ENCODE peak calls at places on chromosomes 7 and 10, in five cellular contexts. Z is neural progenitor cell, R is GM23338, K is PC-3, T is HCT116. N is an unnamed sample.

GRCh38 chr10:52571018-52571417 is 201.6 kb downstream of the MBL2 start:
- DNase-seq in Z (no peak), R (no peak), K (no peak), T (no peak), N (peak; percentile 43)

GRCh38 chr7:17802056-17802455 is 138.2 kb downstream of the SNX13 start:
- DNase-seq in Z (no peak), R (no peak), K (no peak), T (no peak), N (peak; percentile 43)

GRCh38 chr10:52951819-52952218 is 179.2 kb upstream of the MBL2 start:
- DNase-seq in Z (peak; percentile 75), R (peak; percentile 91), K (peak; percentile 97), T (no peak), N (peak; percentile 42)

GRCh38 chr7:1090236-1090635 is 2.3 kb downstream of the GPER1 start:
- DNase-seq in Z (no peak), R (no peak), K (no peak), T (no peak), N (no peak)

GRCh38 chr7:35551682-35552081 is 143.3 kb downstream of the HERPUD2 start:
- DNase-seq in Z (no peak), R (peak; percentile 41), K (no peak), T (no peak), N (no peak)

GRCh38 chr10:4057725-4058513 is 272.9 kb upstream of the KLF6 start:
- DNase-seq in Z (no peak), R (no peak), K (no peak), T (no peak), N (peak; percentile 45)

GRCh38 chr7:41940760-41941343 is 238.0 kb upstream of the INHBA start:
- DNase-seq in Z (peak; percentile 86), R (peak; percentile 86), K (peak; percentile 87), T (peak; percentile 32), N (peak; percentile 84)

GRCh38 chr10:126599949-126600627 is 70.4 kb downstream of the C10orf90 start:
- DNase-seq in Z (peak; percentile 21), R (peak; percentile 7), K (no peak), T (no peak), N (no peak)

GRCh38 chr10:125016611-125017202 is 74.8 kb downstream of the ZRANB1 start:
- DNase-seq in Z (no peak), R (no peak), K (no peak), T (no peak), N (no peak)

GRCh38 chr7:312409-312808 is 22.4 kb downstream of the FOXL3 start:
- DNase-seq in Z (no peak), R (no peak), K (no peak), T (no peak), N (no peak)

GRCh38 chr7:101923276-101923985 is 106.0 kb downstream of the CUX1 start:
- DNase-seq in Z (no peak), R (no peak), K (no peak), T (no peak), N (peak; percentile 49)

GRCh38 chr10:93383562-93383981 is 98.6 kb downstream of the MYOF start:
- DNase-seq in Z (no peak), R (no peak), K (peak; percentile 46), T (no peak), N (peak; percentile 94)

GRCh38 chr7:26307226-26307625 is 15.6 kb downstream of the SNX10 start:
- DNase-seq in Z (no peak), R (no peak), K (peak; percentile 61), T (no peak), N (peak; percentile 73)

GRCh38 chr7:37446371-37446770 is 2.3 kb downstream of the ELMO1 start:
- DNase-seq in Z (no peak), R (no peak), K (no peak), T (no peak), N (no peak)

GRCh38 chr10:77873558-77874380 is 52.8 kb downstream of the DLG5 start:
- DNase-seq in Z (no peak), R (no peak), K (peak; percentile 99), T (peak; percentile 73), N (peak; percentile 69)

GRCh38 chr10:13219685-13220670 is 14.2 kb downstream of the UCMA start:
- DNase-seq in Z (peak; percentile 50), R (peak; percentile 84), K (peak; percentile 48), T (peak; percentile 49), N (peak; percentile 14)

GRCh38 chr10:19332304-19332703 is 283.7 kb downstream of the MALRD1 start:
- DNase-seq in Z (no peak), R (no peak), K (no peak), T (no peak), N (no peak)

GRCh38 chr10:24891823-24892222 is 60.6 kb downstream of the PRTFDC1 start:
- DNase-seq in Z (no peak), R (no peak), K (peak; percentile 91), T (peak; percentile 68), N (peak; percentile 38)

GRCh38 chr10:99984201-99984600 is 25.5 kb downstream of the DNMBP start:
- DNase-seq in Z (no peak), R (no peak), K (peak; percentile 49), T (no peak), N (peak; percentile 60)

GRCh38 chr7:19112290-19113000 is 5.0 kb downstream of the TWIST1 start:
- DNase-seq in Z (peak; percentile 63), R (peak; percentile 51), K (no peak), T (no peak), N (peak; percentile 74)

GRCh38 chr10:92688927-92689662 is 660 bp upstream of the HHEX start:
- DNase-seq in Z (peak; percentile 63), R (peak; percentile 70), K (peak; percentile 20), T (no peak), N (peak; percentile 45)

GRCh38 chr10:70222340-70222794 is 10.9 kb downstream of the PPA1 start:
- DNase-seq in Z (no peak), R (no peak), K (peak; percentile 99), T (peak; percentile 77), N (peak; percentile 39)

GRCh38 chr7:102288285-102288930 is 1.7 kb downstream of the SH2B2 start:
- DNase-seq in Z (peak; percentile 37), R (no peak), K (peak; percentile 13), T (no peak), N (peak; percentile 28)

GRCh38 chr7:48049850-48050249 is 14.5 kb downstream of the C7orf57 start:
- DNase-seq in Z (no peak), R (no peak), K (no peak), T (no peak), N (no peak)

GRCh38 chr7:33760834-33761233 is 144.5 kb upstream of the BMPER start:
- DNase-seq in Z (no peak), R (no peak), K (no peak), T (no peak), N (no peak)

GRCh38 chr10:87603196-87603595 is 56.5 kb upstream of the PAPSS2 start:
- DNase-seq in Z (no peak), R (no peak), K (no peak), T (no peak), N (peak; percentile 52)

GRCh38 chr10:49187950-49188761 is at the start of gene TMEM273:
- DNase-seq in Z (peak; percentile 65), R (no peak), K (peak; percentile 33), T (no peak), N (no peak)

GRCh38 chr7:17109017-17109416 is 189.4 kb upstream of the AHR start:
- DNase-seq in Z (no peak), R (no peak), K (peak; percentile 56), T (no peak), N (peak; percentile 66)

GRCh38 chr10:113895018-113895417 is 40.6 kb downstream of the NHLRC2 start:
- DNase-seq in Z (no peak), R (no peak), K (peak; percentile 82), T (no peak), N (peak; percentile 82)

GRCh38 chr7:149872419-149873073 is 1.2 kb upstream of the ATP6V0E2 start:
- DNase-seq in Z (peak; percentile 72), R (peak; percentile 78), K (peak; percentile 69), T (no peak), N (peak; percentile 91)

GRCh38 chr7:90188281-90188680 is 23.3 kb upstream of the STEAP2 start:
- DNase-seq in Z (no peak), R (no peak), K (no peak), T (no peak), N (no peak)
- TF ChIP-seq EZH2phosphoT487 in Z (no peak), R (no peak), K (no peak), T (no peak), N (no peak)

GRCh38 chr10:63670291-63670898 is 149.2 kb downstream of the REEP3 start:
- DNase-seq in Z (no peak), R (peak; percentile 58), K (no peak), T (no peak), N (peak; percentile 67)
- TF ChIP-seq EZH2 in Z (no peak), R (no peak), K (no peak), T (no peak), N (no peak)

DNA sequence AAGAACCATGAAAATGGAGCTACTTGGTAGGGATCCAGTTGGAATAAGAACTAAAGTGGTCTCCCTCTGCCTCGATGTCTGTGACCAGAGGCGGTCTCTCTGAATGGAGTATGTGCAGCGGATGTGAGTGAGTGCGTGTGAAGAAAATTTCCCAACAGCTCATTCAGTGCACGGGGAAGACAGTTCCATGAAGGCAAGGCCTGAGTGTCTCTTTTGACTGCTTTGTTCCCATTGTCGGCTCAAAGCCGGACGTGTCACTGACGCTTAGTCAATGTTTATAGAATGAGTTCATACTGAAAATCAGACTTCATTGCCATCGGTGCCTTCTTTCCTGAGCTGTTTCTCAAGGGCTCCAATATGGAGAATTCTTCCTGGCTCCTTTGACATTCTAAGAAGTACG is 55.3 kb upstream of the GRB10 start:
- DNase-seq in Z (no peak), R (no peak), K (peak; percentile 97), T (no peak), N (peak; percentile 73)
- H3K4me2 ChIP-seq in Z (no peak overlapping the region), R (no peak overlapping the region), K (peak overlapping the region; percentile 57), T (no peak overlapping the region), N (no peak overlapping the region)

GRCh38 chr7:139777948-139778841 is at the start of gene HIPK2:
- DNase-seq in Z (peak; percentile 94), R (peak; percentile 80), K (peak; percentile 81), T (no peak), N (peak; percentile 87)
- TF ChIP-seq EZH2phosphoT487 in Z (no peak), R (no peak), K (no peak), T (no peak), N (no peak)

DNA sequence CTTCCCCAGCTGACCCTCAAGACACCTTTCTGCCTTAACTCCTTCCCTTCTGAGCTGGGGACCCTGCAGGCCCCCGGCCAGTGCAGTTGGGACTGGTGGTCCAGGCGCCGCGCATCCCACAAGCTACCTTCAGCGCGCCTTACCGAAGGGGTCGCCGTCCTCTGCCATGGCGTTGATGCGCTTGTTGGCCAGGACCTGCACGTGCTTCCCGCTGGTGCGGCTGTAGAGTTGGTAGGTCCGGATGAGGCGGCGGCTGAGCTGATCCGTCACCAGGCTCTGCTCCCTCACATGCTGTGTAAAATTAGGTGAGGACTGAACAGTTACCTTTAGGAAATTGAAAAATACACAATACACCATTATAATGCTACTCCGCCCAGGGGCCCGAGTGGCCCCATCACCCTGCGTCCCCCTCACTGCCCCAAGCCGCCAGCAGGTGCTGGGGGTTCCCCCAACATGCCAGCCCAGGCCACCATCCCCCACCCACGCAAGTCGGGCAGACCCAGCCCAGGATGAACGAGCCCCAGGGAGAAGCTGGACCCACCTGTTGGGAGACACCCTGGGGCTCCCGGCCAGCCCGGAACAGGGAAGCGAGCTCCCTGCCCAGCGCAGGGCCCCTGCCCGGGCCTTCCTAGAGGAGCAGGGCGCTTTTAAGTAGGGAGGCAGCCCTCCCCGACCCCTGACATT is 1.2 kb downstream of the FGF8 start:
- DNase-seq in Z (peak; percentile 67), R (peak; percentile 71), K (no peak), T (no peak), N (peak; percentile 25)
- TF ChIP-seq EZH2 in Z (peak; percentile 79), R (peak; percentile 46), K (no peak), T (no peak), N (no peak)

N was measured in GM23248.